ENCODE peak calls at places on chromosomes 3 and 15, in five cellular contexts. I is left lung; T is CD4-positive, CD25-positive, alpha-beta regulatory T cell; E is AG09309; S is fibroblast of lung. R is an unnamed sample.

GRCh38 chr15:41778503-41778902 is 4.2 kb downstream of the MAPKBP1 start:
- DNase-seq in E (no peak), T (peak), S (no peak), I (no peak), R (no peak)

GRCh38 chr3:139611540-139611939 is 66.2 kb downstream of the NMNAT3 start:
- DNase-seq in E (no peak), I (no peak), S (no peak), T (no peak), R (no peak)

GRCh38 chr3:140924097-140924873 is 17.4 kb upstream of the SLC25A36 start:
- DNase-seq in T (no peak), I (no peak), S (no peak), E (no peak), R (no peak)

GRCh38 chr15:41790169-41790568 is 15.9 kb downstream of the MAPKBP1 start:
- DNase-seq in T (no peak), I (no peak), S (no peak), E (no peak), R (no peak)

GRCh38 chr15:37134699-37135131 is 34.4 kb upstream of the MEIS2 start:
- DNase-seq in I (no peak), T (peak), E (peak), S (peak), R (no peak)

GRCh38 chr3:20561166-20561565 is 375.2 kb upstream of the SGO1 start:
- DNase-seq in E (no peak), T (no peak), S (peak), I (no peak), R (no peak)

GRCh38 chr3:108131105-108131794 is 40.4 kb upstream of the CD47 start:
- DNase-seq in I (no peak), T (no peak), E (peak), S (peak), R (no peak)

GRCh38 chr15:95252404-95252803 is 1021.0 kb downstream of the MCTP2 start:
- DNase-seq in I (no peak), S (no peak), E (no peak), T (no peak), R (no peak)

GRCh38 chr3:45814322-45814721 is 18.0 kb upstream of the SLC6A20 start:
- DNase-seq in T (no peak), E (no peak), S (no peak), I (no peak), R (no peak)

GRCh38 chr3:156479574-156479973 is 75.3 kb downstream of the SSR3 start:
- DNase-seq in T (no peak), E (no peak), S (no peak), I (no peak), R (no peak)

GRCh38 chr3:156483961-156484787 is 70.7 kb downstream of the SSR3 start:
- DNase-seq in I (no peak), S (peak), E (no peak), T (peak), R (no peak)

GRCh38 chr3:156483002-156483401 is 71.9 kb downstream of the SSR3 start:
- DNase-seq in S (no peak), I (no peak), T (no peak), E (no peak), R (no peak)

GRCh38 chr3:156480949-156481348 is 74.0 kb downstream of the SSR3 start:
- DNase-seq in I (no peak), S (no peak), T (no peak), E (no peak), R (no peak)

DNA sequence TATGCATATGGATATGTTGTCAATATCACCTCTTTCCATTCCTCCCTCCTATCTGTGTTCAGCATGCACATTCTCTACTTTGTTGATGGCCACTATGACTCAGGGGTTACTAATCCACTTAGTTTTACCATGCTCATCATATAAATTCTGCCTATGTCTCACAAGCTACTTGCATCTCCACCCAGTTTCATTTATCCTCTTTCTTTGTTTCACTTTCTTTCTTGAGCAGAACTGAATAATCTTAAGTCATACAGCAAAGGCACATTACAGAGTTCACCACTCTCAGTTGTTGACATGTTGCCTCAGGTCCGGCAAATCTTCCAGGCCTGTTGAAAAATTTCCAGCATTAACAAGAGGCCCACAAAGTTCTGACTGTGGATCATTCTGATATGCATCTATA is 71.5 kb downstream of the SSR3 start:
- DNase-seq in E (peak), S (peak), T (peak), I (no peak), R (no peak)
- H3K4me3 ChIP-seq in E (no peak), S (no peak), T (peak), I (no peak), R (no peak)

GRCh38 chr3:60399295-60399694 is 852.0 kb downstream of the FHIT start:
- DNase-seq in T (no peak), I (no peak), S (peak), E (no peak), R (no peak)

GRCh38 chr3:60391292-60391691 is 860.0 kb downstream of the FHIT start:
- DNase-seq in T (no peak), I (no peak), E (no peak), S (peak), R (no peak)

GRCh38 chr3:60395173-60395762 is 856.0 kb downstream of the FHIT start:
- DNase-seq in T (no peak), S (no peak), E (no peak), I (no peak), R (no peak)

GRCh38 chr3:60392501-60392900 is 858.8 kb downstream of the FHIT start:
- DNase-seq in S (no peak), E (no peak), I (no peak), T (no peak), R (no peak)

DNA sequence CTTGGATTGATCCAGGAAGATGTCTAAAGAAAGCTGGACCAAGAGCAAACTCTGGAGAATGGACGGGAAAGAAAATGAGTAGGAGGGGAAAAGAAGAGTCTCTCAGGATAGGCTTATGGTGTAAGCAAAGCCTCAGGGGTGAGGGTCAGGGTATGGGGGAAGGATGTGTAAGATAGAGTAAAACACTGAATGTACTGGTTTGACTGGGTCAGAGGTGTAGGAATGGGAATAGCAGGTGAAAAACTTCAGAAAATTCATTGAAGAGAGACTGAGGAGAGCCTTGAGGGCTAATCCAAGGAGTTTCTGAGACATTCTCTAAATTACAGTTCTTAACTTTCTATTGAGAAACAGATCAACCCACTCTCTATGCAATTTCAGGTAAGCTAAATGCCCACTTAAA is 857.3 kb downstream of the FHIT start:
- DNase-seq in I (no peak), S (no peak), E (no peak), T (no peak), R (no peak)
- H3K4me3 ChIP-seq in I (no peak), S (no peak), E (no peak), T (no peak), R (no peak)

DNA sequence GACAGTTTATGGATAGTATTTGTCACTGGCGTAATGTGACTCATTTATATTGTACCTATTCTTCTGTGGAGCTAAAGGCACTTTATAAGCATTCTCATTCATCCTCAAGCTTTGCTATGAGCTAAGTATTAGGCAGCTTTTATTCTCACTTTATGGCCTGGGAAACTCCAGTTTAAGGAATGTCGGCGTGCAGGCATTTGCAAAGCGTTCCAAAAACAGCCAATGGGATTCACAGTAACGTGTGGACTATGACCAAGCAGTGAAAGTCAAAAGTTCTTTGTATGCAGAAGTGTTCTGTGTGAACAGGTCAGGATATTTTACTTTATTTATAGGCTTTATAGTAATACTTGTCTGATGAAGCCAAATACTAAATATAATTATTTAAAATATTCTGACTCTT is 572.3 kb downstream of the NAALADL2 start:
- DNase-seq in T (no peak), I (no peak), S (peak), E (peak), R (no peak)
- H3K4me3 ChIP-seq in T (no peak), I (no peak), S (no peak), E (no peak), R (no peak)

GRCh38 chr3:158105124-158105709 is 1.0 kb downstream of the SHOX2 start:
- DNase-seq in T (no peak), S (no peak), I (peak), E (no peak), R (peak)

GRCh38 chr3:158103131-158103955 is 2.9 kb downstream of the SHOX2 start:
- DNase-seq in I (peak), S (no peak), T (no peak), E (no peak), R (peak)

GRCh38 chr3:158102660-158103085 is 3.5 kb downstream of the SHOX2 start:
- DNase-seq in T (no peak), S (no peak), I (peak), E (no peak), R (no peak)

GRCh38 chr3:158104346-158105020 is 1.7 kb downstream of the SHOX2 start:
- DNase-seq in I (no peak), E (no peak), T (no peak), S (no peak), R (no peak)

DNA sequence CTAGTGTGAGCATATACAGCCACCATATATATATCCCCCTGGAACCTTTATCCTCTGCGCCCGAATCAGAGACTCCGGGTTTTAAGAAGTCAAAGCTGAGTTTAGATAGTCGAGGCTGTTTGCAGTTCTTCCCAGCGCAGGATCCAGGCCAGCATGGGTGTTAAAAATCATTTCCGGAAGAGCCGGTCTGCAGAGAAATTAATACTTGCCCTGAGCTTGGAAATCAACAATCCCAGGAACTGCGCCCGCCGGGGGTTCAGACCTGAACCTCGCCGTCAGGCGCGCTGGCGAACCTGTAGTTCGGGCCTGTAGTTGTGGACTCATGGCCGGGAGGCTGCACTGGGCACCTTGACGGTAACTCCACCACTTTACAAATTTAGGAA is 2.3 kb downstream of the SHOX2 start:
- DNase-seq in S (no peak), I (peak), T (no peak), E (no peak), R (no peak)
- H3K4me3 ChIP-seq in S (no peak), I (no peak), T (peak), E (no peak), R (peak)

R was measured in coronary artery.